ENCODE peak calls at places on chromosome 18, in eight cellular contexts. K, B, W, N, S, D, P and T are unnamed samples.

GRCh38 chr18:36580874-36581750 is 247.7 kb downstream of the TPGS2 start:
- DNase-seq in K (no peak), B (peak; percentile 44), W (no peak), N (no peak), S (no peak), D (no peak), P (no peak), T (no peak)

GRCh38 chr18:49172246-49172645 is 221.5 kb upstream of the SMAD7 start:
- DNase-seq in K (no peak), B (no peak), W (no peak), N (no peak), S (no peak), D (no peak), P (no peak), T (no peak)

GRCh38 chr18:51668101-51668500 is 470.6 kb upstream of the MEX3C start:
- DNase-seq in K (peak; percentile 81), B (peak; percentile 51), W (peak; percentile 67), N (peak; percentile 37), S (peak; percentile 54), D (no peak), P (peak; percentile 78), T (peak; percentile 67)

GRCh38 chr18:21196426-21196825 is 45.6 kb upstream of the GREB1L start:
- DNase-seq in K (no peak), B (no peak), W (no peak), N (no peak), S (no peak), D (no peak), P (no peak), T (no peak)

GRCh38 chr18:3449702-3450357 is at the start of gene TGIF1:
- DNase-seq in K (peak; percentile 85), B (peak; percentile 81), W (peak; percentile 83), N (peak; percentile 66), S (peak; percentile 87), D (peak; percentile 88), P (peak; percentile 92), T (peak; percentile 93)

GRCh38 chr18:10289265-10289664 is 165.2 kb upstream of the APCDD1 start:
- DNase-seq in K (no peak), B (no peak), W (no peak), N (no peak), S (no peak), D (no peak), P (no peak), T (no peak)

GRCh38 chr18:10057808-10058791 is 144.3 kb downstream of the VAPA start:
- DNase-seq in K (no peak), B (peak; percentile 70), W (no peak), N (peak; percentile 12), S (no peak), D (no peak), P (no peak), T (no peak)

GRCh38 chr18:10038268-10038667 is 124.5 kb downstream of the VAPA start:
- DNase-seq in K (no peak), B (no peak), W (peak; percentile 15), N (no peak), S (no peak), D (no peak), P (no peak), T (no peak)

GRCh38 chr18:62450546-62451395 is 72.1 kb upstream of the ZCCHC2 start:
- DNase-seq in K (peak; percentile 19), B (peak; percentile 93), W (peak; percentile 72), N (peak; percentile 19), S (peak; percentile 88), D (peak; percentile 92), P (no peak), T (peak; percentile 79)

GRCh38 chr18:47773931-47774330 is 156.5 kb downstream of the SMAD2 start:
- DNase-seq in K (no peak), B (no peak), W (no peak), N (no peak), S (no peak), D (no peak), P (no peak), T (no peak)

GRCh38 chr18:47767699-47768098 is 162.8 kb downstream of the SMAD2 start:
- DNase-seq in K (no peak), B (no peak), W (no peak), N (no peak), S (no peak), D (no peak), P (no peak), T (no peak)

GRCh38 chr18:47775961-47776360 is 154.5 kb downstream of the SMAD2 start:
- DNase-seq in K (peak; percentile 40), B (peak; percentile 21), W (no peak), N (no peak), S (no peak), D (no peak), P (no peak), T (no peak)

GRCh38 chr18:47771922-47772321 is 158.5 kb downstream of the SMAD2 start:
- DNase-seq in K (no peak), B (no peak), W (no peak), N (no peak), S (no peak), D (no peak), P (no peak), T (no peak)

GRCh38 chr18:47772374-47773248 is 157.8 kb downstream of the SMAD2 start:
- DNase-seq in K (peak; percentile 66), B (peak; percentile 57), W (peak; percentile 78), N (no peak), S (peak; percentile 59), D (peak; percentile 69), P (peak; percentile 64), T (peak; percentile 90)
- H3K4me3 ChIP-seq in K (no peak overlapping the region), B (no peak overlapping the region), W (no peak overlapping the region), N (no peak overlapping the region), S (no peak overlapping the region), D (no peak overlapping the region), P (no peak overlapping the region), T (no peak overlapping the region)

GRCh38 chr18:50218432-50219197 is 23.7 kb upstream of the MYO5B start:
- DNase-seq in K (peak; percentile 8), B (peak; percentile 11), W (peak; percentile 49), N (no peak), S (no peak), D (no peak), P (peak; percentile 53), T (no peak)
- TF ChIP-seq CTCF in K (peak; percentile 53), B (peak; percentile 50), W (no peak), N (no peak), S (peak; percentile 8), D (peak; percentile 48), P (peak; percentile 61), T (peak; percentile 44)

DNA sequence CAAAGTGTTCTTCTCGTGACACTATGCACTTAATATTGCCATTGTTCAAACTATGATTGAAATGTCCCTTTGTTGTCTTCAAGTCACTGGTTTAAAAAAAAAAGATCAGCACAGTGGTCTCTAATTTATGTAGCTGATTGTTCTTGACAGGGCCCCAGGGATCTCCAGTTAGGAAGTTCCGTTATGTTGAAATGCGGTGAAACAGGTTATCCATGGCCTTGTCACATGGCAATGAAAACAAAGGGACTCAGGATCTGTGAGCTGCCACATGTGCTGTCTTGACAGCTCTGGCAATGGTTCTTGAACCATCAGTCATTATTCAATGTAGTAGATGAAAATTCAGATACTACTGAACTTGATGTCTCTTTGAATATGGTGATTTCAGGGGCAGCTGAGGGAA is 147.4 kb downstream of the SETBP1 start:
- DNase-seq in K (no peak), B (no peak), W (no peak), N (no peak), S (no peak), D (no peak), P (no peak), T (no peak)
- H3K4me1 ChIP-seq in K (peaks cover 10% of the 10 kb centered on the region), B (peaks cover 31% of the 10 kb centered on the region), W (peaks cover 27% of the 10 kb centered on the region), N (peaks cover 42% of the 10 kb centered on the region), S (peaks cover 8% of the 10 kb centered on the region), D (peaks cover 26% of the 10 kb centered on the region), P (peaks cover 65% of the 10 kb centered on the region), T (peaks cover 29% of the 10 kb centered on the region)

DNA sequence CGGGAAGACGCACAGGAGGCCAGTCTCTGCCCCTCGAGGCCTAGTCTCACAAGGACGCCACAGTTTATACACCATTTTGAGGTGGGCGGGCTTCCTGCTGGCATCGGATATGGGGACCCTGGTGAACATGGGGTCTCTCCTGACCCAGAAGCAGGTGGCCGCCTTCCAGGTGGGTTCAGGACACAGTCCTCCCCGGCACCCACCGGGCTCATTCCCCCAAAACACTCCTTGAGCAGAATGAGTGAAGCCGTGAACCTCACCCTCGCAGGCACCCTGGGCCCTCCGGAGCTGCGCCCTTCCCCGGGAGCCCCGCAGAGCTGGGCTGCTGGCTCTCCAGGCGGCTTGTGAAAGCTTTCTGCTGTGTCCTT is 6.5 kb downstream of the NFATC1 start:
- DNase-seq in K (no peak), B (no peak), W (no peak), N (no peak), S (no peak), D (peak; percentile 44), P (no peak), T (no peak)
- H3K4me3 ChIP-seq in K (no peak overlapping the region), B (no peak overlapping the region), W (no peak overlapping the region), N (no peak overlapping the region), S (no peak overlapping the region), D (no peak overlapping the region), P (no peak overlapping the region), T (no peak overlapping the region)

DNA sequence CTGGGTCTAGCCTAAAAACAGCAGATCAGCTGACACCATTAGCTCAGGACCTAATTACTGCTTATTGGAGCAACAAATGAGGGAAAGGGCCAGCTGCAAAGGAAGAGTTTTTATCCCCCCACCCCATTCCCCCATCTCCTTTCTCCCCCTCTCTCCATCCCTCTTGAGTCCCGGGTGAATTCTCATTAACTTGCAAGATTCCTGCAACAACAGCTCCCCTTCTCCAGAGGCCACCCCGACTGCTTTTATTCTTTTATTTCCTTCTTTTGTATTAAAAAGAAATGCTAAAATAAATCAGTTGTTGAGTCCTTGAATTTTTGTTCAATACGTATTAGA is 473 bp upstream of the NOL4 start:
- DNase-seq in K (no peak), B (no peak), W (no peak), N (no peak), S (no peak), D (no peak), P (no peak), T (no peak)
- TF ChIP-seq CTCF in K (no peak), B (no peak), W (no peak), N (no peak), S (no peak), D (no peak), P (no peak), T (no peak)